ENCODE peak calls at places on chromosomes 16 and 17, in five cellular contexts. A is effector CD4-positive, alpha-beta T cell; H is prostate gland; T is Calu3; E is dorsolateral prefrontal cortex. O is an unnamed sample.

GRCh38 chr17:79837888-79838540 is 1.2 kb downstream of the CBX4 start:
- DNase-seq in A (no peak), H (no peak), E (no peak), T (no peak), O (no peak)

GRCh38 chr16:57788252-57788841 is 13.9 kb downstream of the KIFC3 start:
- DNase-seq in A (no peak), H (no peak), E (no peak), T (no peak), O (no peak)

GRCh38 chr16:86396318-86396882 is 113.9 kb upstream of the FOXF1 start:
- DNase-seq in H (no peak), T (no peak), E (no peak), A (no peak), O (no peak)

GRCh38 chr16:2008631-2009301 is 855 bp downstream of the ZNF598 start:
- DNase-seq in A (peak), H (no peak), T (no peak), E (no peak), O (no peak)

GRCh38 chr17:50055055-50055425 is 870 bp upstream of the ITGA3 start:
- DNase-seq in T (peak), H (peak), A (no peak), E (no peak), O (no peak)

GRCh38 chr16:27217256-27217655 is 13.9 kb downstream of the KDM8 start:
- DNase-seq in A (no peak), E (no peak), T (no peak), H (no peak), O (no peak)

GRCh38 chr16:77273-77806 is 685 bp upstream of the MPG start:
- DNase-seq in E (no peak), T (peak), H (no peak), A (no peak), O (no peak)

GRCh38 chr17:4945176-4945943 is 3.0 kb downstream of the PFN1 start:
- DNase-seq in A (peak), T (peak), H (peak), E (peak), O (peak)

GRCh38 chr17:44628234-44629188 is 27.8 kb upstream of the MEIOC start:
- DNase-seq in E (no peak), T (no peak), H (no peak), A (no peak), O (no peak)

GRCh38 chr16:56984639-56985038 is 4.7 kb upstream of the NLRC5 start:
- DNase-seq in E (no peak), H (no peak), T (no peak), A (no peak), O (no peak)

GRCh38 chr17:49086649-49087048 is 45.9 kb upstream of the B4GALNT2 start:
- DNase-seq in H (no peak), A (no peak), E (no peak), T (no peak), O (no peak)

GRCh38 chr17:49035470-49036269 is 38.5 kb downstream of the IGF2BP1 start:
- DNase-seq in A (no peak), H (no peak), T (peak), E (no peak), O (no peak)

GRCh38 chr17:75096082-75096625 is 8.4 kb downstream of the SLC16A5 start:
- DNase-seq in E (no peak), A (no peak), H (peak), T (peak), O (no peak)

GRCh38 chr16:48317614-48318013 is 67.6 kb downstream of the SIAH1 start:
- DNase-seq in H (no peak), A (no peak), E (no peak), T (peak), O (no peak)

GRCh38 chr17:5580367-5580766 is 3.9 kb downstream of the NLRP1 start:
- DNase-seq in E (no peak), T (no peak), A (no peak), H (no peak), O (no peak)

GRCh38 chr17:35241520-35241919 is 1.4 kb upstream of the SLFN5 start:
- DNase-seq in E (no peak), T (no peak), A (peak), H (no peak), O (peak)

GRCh38 chr17:44438634-44439033 is 49.2 kb upstream of the ITGA2B start:
- DNase-seq in T (no peak), A (no peak), E (no peak), H (no peak), O (no peak)

GRCh38 chr16:46638947-46639925 is 18.1 kb upstream of the SHCBP1 start:
- DNase-seq in T (no peak), H (no peak), A (no peak), E (no peak), O (no peak)

GRCh38 chr17:3730881-3731429 is 7.3 kb downstream of the HASPIN start:
- DNase-seq in T (no peak), A (no peak), H (no peak), E (no peak), O (no peak)

GRCh38 chr17:76869209-76869877 is 1.1 kb downstream of the MGAT5B start:
- DNase-seq in E (no peak), H (no peak), A (no peak), T (no peak), O (no peak)

GRCh38 chr17:47862621-47863440 is 11.9 kb upstream of the SP6 start:
- DNase-seq in A (no peak), T (no peak), E (no peak), H (no peak), O (no peak)

GRCh38 chr17:28357061-28357900 is at the start of gene POLDIP2:
- DNase-seq in H (peak), A (peak), T (peak), E (peak), O (peak)

GRCh38 chr16:88133507-88133843 is 182.2 kb downstream of the BANP start:
- DNase-seq in A (no peak), H (no peak), E (no peak), T (no peak), O (no peak)